ENCODE peak calls at places on chromosomes 3 and 15, in ten cellular contexts. N, A, C, D, G, Z, H, B, J and W are unnamed samples.

GRCh38 chr3:194633349-194634004 is at the start of gene TMEM44:
- DNase-seq in N (peak; percentile 91), A (peak; percentile 75), C (peak; percentile 44), D (peak; percentile 77), G (peak; percentile 89), Z (peak; percentile 55), H (peak; percentile 80), B (peak; percentile 83), J (peak; percentile 79), W (peak; percentile 79)

GRCh38 chr3:143167956-143168355 is 48.4 kb downstream of the CHST2 start:
- DNase-seq in N (no peak), A (no peak), C (no peak), D (no peak), G (peak; percentile 85), Z (no peak), H (no peak), B (no peak), J (peak; percentile 87), W (peak; percentile 89)

GRCh38 chr3:43754316-43754715 is 63.6 kb downstream of the ABHD5 start:
- DNase-seq in N (no peak), A (no peak), C (no peak), D (no peak), G (peak; percentile 65), Z (no peak), H (no peak), B (no peak), J (peak; percentile 35), W (peak; percentile 47)

GRCh38 chr3:42493126-42493797 is 9.2 kb upstream of the VIPR1 start:
- DNase-seq in N (no peak), A (peak; percentile 9), C (no peak), D (no peak), G (no peak), Z (no peak), H (no peak), B (no peak), J (no peak), W (no peak)

GRCh38 chr15:70435872-70436271 is 327.5 kb downstream of the UACA start:
- DNase-seq in N (no peak), A (no peak), C (no peak), D (no peak), G (no peak), Z (no peak), H (no peak), B (no peak), J (no peak), W (no peak)

GRCh38 chr3:85003479-85003878 is 44.7 kb downstream of the CADM2 start:
- DNase-seq in N (no peak), A (no peak), C (no peak), D (no peak), G (no peak), Z (no peak), H (no peak), B (no peak), J (no peak), W (no peak)

GRCh38 chr15:68994149-68994548 is 20.3 kb upstream of the NOX5 start:
- DNase-seq in N (no peak), A (no peak), C (no peak), D (no peak), G (peak; percentile 57), Z (no peak), H (no peak), B (no peak), J (peak; percentile 33), W (peak; percentile 3)

GRCh38 chr3:188469228-188469885 is 315.4 kb downstream of the LPP start:
- DNase-seq in N (no peak), A (no peak), C (no peak), D (no peak), G (peak; percentile 83), Z (no peak), H (no peak), B (no peak), J (peak; percentile 69), W (peak; percentile 39)

GRCh38 chr3:140610544-140610943 is 67.3 kb upstream of the TRIM42 start:
- DNase-seq in N (no peak), A (no peak), C (no peak), D (no peak), G (peak; percentile 36), Z (no peak), H (no peak), B (no peak), J (no peak), W (no peak)

GRCh38 chr3:115062009-115062408 is 85.1 kb downstream of the ZBTB20 start:
- DNase-seq in N (no peak), A (no peak), C (no peak), D (no peak), G (no peak), Z (no peak), H (no peak), B (no peak), J (no peak), W (no peak)

GRCh38 chr3:43882976-43883680 is 192.4 kb downstream of the ABHD5 start:
- DNase-seq in N (no peak), A (no peak), C (no peak), D (no peak), G (no peak), Z (no peak), H (no peak), B (no peak), J (no peak), W (no peak)

GRCh38 chr15:60969658-60970057 is 259.4 kb downstream of the RORA start:
- DNase-seq in N (no peak), A (no peak), C (no peak), D (no peak), G (no peak), Z (no peak), H (no peak), B (no peak), J (no peak), W (no peak)

GRCh38 chr15:98858610-98859023 is 149.0 kb downstream of the PGPEP1L start:
- DNase-seq in N (peak; percentile 76), A (no peak), C (no peak), D (no peak), G (no peak), Z (no peak), H (no peak), B (no peak), J (no peak), W (no peak)